ENCODE peak calls at places on chromosomes 7 and 10, in eight cellular contexts. T is adrenal gland; N is ascending aorta; D is CD8-positive, alpha-beta T cell; J is fibroblast of lung; S is left ventricle myocardium inferior; I is heart right ventricle; C is iPS DF 6.9. Z is an unnamed sample.

GRCh38 chr7:112422842-112423496 is 27.3 kb upstream of the IFRD1 start:
- DNase-seq in C (peak; percentile 52), N (peak; percentile 40), T (peak; percentile 91), I (peak; percentile 63), J (peak; percentile 81), D (no peak), S (peak; percentile 74), Z (peak; percentile 98)

GRCh38 chr7:105661625-105662024 is 80.3 kb upstream of the EFCAB10 start:
- DNase-seq in N (no peak), T (no peak), D (no peak), J (no peak), C (no peak), S (no peak), I (no peak), Z (no peak)

GRCh38 chr7:99648843-99649242 is 31.0 kb downstream of the CYP3A5 start:
- DNase-seq in D (no peak), J (no peak), N (no peak), T (no peak), I (no peak), C (no peak), S (no peak), Z (no peak)

GRCh38 chr7:55081854-55082603 is 63.2 kb downstream of the EGFR start:
- DNase-seq in S (no peak), J (peak; percentile 51), D (no peak), T (peak; percentile 40), I (no peak), N (no peak), C (no peak), Z (no peak)

GRCh38 chr10:117997673-117998072 is 49.1 kb downstream of the RAB11FIP2 start:
- DNase-seq in J (no peak), S (no peak), I (no peak), D (no peak), C (no peak), N (no peak), T (no peak), Z (peak; percentile 29)

GRCh38 chr10:91974960-91975359 is 51.4 kb downstream of the BTAF1 start:
- DNase-seq in N (no peak), T (no peak), D (no peak), J (peak; percentile 56), I (no peak), C (no peak), S (no peak), Z (peak; percentile 64)

GRCh38 chr7:117750612-117751563 is 122.4 kb downstream of the CTTNBP2 start:
- DNase-seq in J (peak; percentile 69), D (no peak), I (no peak), C (no peak), N (no peak), S (no peak), T (no peak), Z (peak; percentile 48)

GRCh38 chr7:39624202-39624807 is 933 bp downstream of the RALA start:
- DNase-seq in N (no peak), C (no peak), D (no peak), I (no peak), T (peak; percentile 10), J (peak; percentile 61), S (no peak), Z (peak; percentile 39)

DNA sequence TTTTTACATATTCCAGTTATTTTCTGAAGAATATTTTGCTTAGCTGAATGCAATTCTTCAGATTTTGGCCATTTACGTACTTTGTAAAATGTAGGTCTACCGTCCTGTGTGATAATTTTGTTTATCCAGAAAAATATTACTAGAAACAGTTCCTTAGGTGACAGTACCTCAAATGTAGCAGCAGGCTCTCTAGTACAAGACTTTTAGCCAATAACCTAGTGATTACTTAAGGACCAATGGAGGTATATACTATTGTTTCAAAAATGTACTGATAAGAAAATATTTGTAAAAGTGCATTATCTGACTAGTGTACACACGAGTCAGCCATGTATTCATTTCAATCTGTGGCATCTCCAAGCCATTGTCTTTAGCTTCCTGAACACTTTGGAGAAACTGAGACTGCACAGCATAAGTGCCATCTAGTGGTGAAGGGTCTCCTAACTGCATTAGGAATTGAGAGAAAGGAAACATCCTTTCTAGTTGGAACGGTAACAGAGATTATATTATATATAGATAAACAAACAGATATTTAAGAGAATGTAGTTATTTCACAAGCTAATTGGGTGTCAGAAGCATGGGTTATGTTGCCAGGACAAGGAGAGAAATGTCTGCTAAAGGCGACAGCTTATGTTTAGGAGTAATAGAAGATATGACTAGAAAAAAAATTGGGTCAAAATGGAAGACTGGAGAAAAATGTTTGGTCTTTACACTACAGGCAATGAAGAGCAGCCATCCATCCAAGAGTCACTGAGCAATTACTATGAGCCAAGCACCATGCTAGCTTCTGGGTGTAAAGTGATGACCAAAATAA is 23.7 kb downstream of the RTKN2 start:
- DNase-seq in D (no peak), C (no peak), J (peak; percentile 87), S (no peak), I (peak; percentile 70), N (no peak), T (peak; percentile 65), Z (peak; percentile 99)
- H3K4me3 ChIP-seq in D (no peak overlapping the region), C (no peak overlapping the region), J (peak overlapping the region; percentile 57), S (no peak overlapping the region), I (no peak overlapping the region), N (no peak overlapping the region), T (no peak overlapping the region), Z (no peak overlapping the region)

GRCh38 chr7:6259257-6259656 is 13.2 kb downstream of the CYTH3 start:
- DNase-seq in J (no peak), I (no peak), N (no peak), T (no peak), S (no peak), D (no peak), C (no peak), Z (peak; percentile 15)

GRCh38 chr7:6256709-6257535 is 15.5 kb downstream of the CYTH3 start:
- DNase-seq in D (no peak), T (no peak), J (peak; percentile 47), C (no peak), I (peak; percentile 47), S (peak; percentile 73), N (peak; percentile 33), Z (no peak)

GRCh38 chr7:6260291-6261183 is 11.9 kb downstream of the CYTH3 start:
- DNase-seq in N (no peak), J (peak; percentile 58), I (peak; percentile 29), D (no peak), C (no peak), T (no peak), S (no peak), Z (no peak)

GRCh38 chr7:6257602-6258001 is 14.8 kb downstream of the CYTH3 start:
- DNase-seq in T (no peak), C (no peak), I (no peak), J (no peak), N (no peak), S (no peak), D (no peak), Z (no peak)

DNA sequence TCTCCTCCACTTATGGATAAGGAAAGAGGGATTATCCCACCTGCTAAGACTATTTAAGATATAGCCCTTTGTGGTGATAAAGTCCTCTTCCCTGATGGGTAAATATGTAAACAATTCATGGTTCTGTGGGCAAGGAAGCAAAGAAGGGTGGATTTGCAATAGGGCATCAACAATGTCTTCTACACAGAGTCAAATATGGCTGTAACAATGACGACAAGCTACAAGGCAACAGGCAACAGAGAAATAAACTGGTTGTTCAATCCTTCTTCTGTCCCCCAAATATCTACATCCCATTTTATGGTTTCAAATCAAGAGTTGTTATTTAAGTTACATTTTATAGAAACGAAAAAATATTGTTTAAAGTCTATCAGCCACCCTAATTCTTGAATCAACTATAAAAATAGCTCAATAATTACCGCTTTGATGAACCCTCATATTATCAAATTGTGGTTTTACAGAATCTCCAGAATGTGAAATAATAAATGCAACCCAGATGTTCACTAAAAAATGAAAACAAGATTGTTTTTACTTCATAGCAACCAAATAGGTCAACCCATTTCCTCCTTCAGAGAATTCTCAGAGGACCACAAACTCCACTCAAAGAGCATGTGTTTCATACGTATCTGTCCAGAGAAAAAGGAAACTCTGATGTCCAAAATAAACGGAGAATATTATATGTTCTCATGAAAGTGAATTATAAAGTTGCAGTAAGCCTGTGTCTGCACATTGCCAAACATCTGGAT is 13.8 kb downstream of the CYTH3 start:
- DNase-seq in I (no peak), D (no peak), J (peak; percentile 88), C (no peak), N (no peak), T (no peak), S (no peak), Z (no peak)
- H3K27ac ChIP-seq in I (peak overlapping the region; percentile 79), D (no peak overlapping the region), J (peak overlapping the region; percentile 83), C (no peak overlapping the region), N (peak overlapping the region; percentile 75), T (peak overlapping the region; percentile 42), S (peak overlapping the region; percentile 76), Z (peak overlapping the region; percentile 22)

GRCh38 chr10:100811752-100812750 is 66.7 kb downstream of the PAX2 start:
- DNase-seq in S (no peak), C (no peak), I (no peak), D (no peak), T (no peak), N (no peak), J (no peak), Z (no peak)

GRCh38 chr10:100810835-100811116 is 65.4 kb downstream of the PAX2 start:
- DNase-seq in C (no peak), I (no peak), D (no peak), S (no peak), J (no peak), T (no peak), N (no peak), Z (no peak)

GRCh38 chr10:100810091-100810834 is 64.9 kb downstream of the PAX2 start:
- DNase-seq in T (no peak), D (no peak), C (no peak), S (no peak), J (no peak), N (no peak), I (no peak), Z (no peak)

GRCh38 chr10:100812978-100813377 is 67.6 kb downstream of the PAX2 start:
- DNase-seq in T (peak; percentile 5), N (no peak), C (no peak), I (no peak), D (no peak), S (no peak), J (no peak), Z (no peak)

DNA sequence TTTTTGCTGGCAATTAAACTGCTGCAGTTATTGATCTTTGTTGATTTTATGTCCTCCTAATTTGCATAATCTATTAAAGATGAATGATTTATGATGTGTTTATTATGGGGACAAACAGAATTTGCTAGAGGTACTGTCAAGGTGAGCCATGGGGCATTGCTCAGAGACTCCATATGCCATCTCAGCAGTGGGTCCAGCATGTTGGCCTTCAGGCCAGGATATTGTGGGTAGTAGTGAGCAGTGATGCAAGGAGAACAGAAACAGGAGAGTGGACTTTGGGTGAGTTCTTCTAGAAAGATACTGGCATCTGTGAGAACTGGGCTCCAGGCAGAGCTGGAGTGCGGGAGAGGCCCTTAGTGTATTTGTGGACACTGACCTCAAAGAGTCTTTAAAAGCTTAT is 65.9 kb downstream of the PAX2 start:
- DNase-seq in S (no peak), D (no peak), J (no peak), C (no peak), N (no peak), I (no peak), T (no peak), Z (no peak)
- H3K4me3 ChIP-seq in S (no peak overlapping the region), D (no peak overlapping the region), J (no peak overlapping the region), C (no peak overlapping the region), N (no peak overlapping the region), I (no peak overlapping the region), T (no peak overlapping the region), Z (no peak overlapping the region)

GRCh38 chr7:111094387-111094786 is 3.5 kb downstream of the LRRN3 start:
- DNase-seq in N (no peak), S (no peak), T (no peak), I (no peak), J (no peak), D (no peak), C (no peak), Z (no peak)

GRCh38 chr7:111089822-111090426 is 1.0 kb upstream of the LRRN3 start:
- DNase-seq in C (peak; percentile 16), J (peak; percentile 74), T (no peak), I (no peak), S (no peak), N (no peak), D (no peak), Z (peak; percentile 65)

GRCh38 chr7:111091623-111092370 is 870 bp downstream of the LRRN3 start:
- DNase-seq in N (no peak), I (no peak), S (no peak), T (no peak), J (no peak), C (no peak), D (no peak), Z (no peak)

GRCh38 chr7:111090834-111091233 is at the start of gene LRRN3:
- DNase-seq in D (no peak), N (no peak), S (peak; percentile 38), I (peak; percentile 44), J (peak; percentile 63), C (no peak), T (peak; percentile 60), Z (no peak)

DNA sequence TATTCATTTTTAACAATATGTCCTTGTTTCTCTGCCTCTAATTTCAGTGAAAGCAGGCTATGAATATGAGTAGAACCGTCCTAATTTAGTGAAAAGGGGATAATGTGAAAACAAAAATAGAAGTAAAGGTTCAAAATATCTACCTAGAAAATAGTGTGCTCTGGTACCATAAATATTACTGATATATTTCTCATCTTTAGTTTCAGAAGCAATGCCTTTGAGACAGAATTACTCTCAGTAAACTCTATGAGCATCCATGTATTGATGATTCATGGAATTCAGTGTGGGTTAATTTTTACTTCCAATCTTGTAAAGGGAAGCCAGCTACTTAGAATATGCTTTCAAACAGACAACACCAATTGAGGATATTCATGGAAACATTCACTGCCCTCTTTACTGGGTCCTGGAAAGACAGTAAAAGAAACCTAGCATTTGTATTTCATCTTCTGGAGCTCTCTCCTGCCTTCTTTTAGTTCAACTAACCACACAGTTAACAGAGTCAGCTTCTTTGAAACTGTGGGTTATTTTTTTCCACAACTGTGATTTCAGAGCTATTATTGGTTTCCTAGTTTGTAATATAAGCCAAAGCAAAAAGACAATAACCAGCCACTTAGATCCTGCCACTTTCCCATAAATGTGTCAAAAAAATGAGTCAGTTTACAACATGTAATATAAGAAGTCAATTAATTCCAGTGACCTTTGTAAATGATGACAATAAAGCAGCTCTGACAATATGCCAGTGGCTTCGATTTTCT is 1.7 kb downstream of the LRRN3 start:
- DNase-seq in I (no peak), S (no peak), N (no peak), T (no peak), C (no peak), J (no peak), D (no peak), Z (peak; percentile 32)
- H3K27ac ChIP-seq in I (no peak overlapping the region), S (no peak overlapping the region), N (no peak overlapping the region), T (peak overlapping the region; percentile 28), C (no peak overlapping the region), J (no peak overlapping the region), D (peak overlapping the region; percentile 43), Z (peak overlapping the region; percentile 26)